ENCODE peak calls at places on chromosomes 7 and 10, in ten cellular contexts. One of them, this sample, is unnamed.

GRCh38 chr10:63630085-63630927 is 109.1 kb downstream of the REEP3 start:
- DNase-seq in AG04450: peak; percentile 90
- DNase-seq in T-cell: peak; percentile 54
- DNase-seq in NCI-H1694: peak; percentile 63
- DNase-seq in anterior cingulate cortex: peak; percentile 85
- DNase-seq in cardiac fibroblast: peak; percentile 97
- DNase-seq in RWPE1: peak; percentile 88
- DNase-seq in brain microvascular endothelial cell: peak; percentile 91
- DNase-seq in endothelial cell: peak; percentile 90
- DNase-seq in astrocyte of the spinal cord: peak; percentile 97
- DNase-seq in this sample: peak; percentile 93

GRCh38 chr10:76319666-76320065 is 888.2 kb downstream of the LRMDA start:
- DNase-seq in RWPE1: no peak
- DNase-seq in endothelial cell: no peak
- DNase-seq in T-cell: no peak
- DNase-seq in AG04450: no peak
- DNase-seq in astrocyte of the spinal cord: peak; percentile 42
- DNase-seq in cardiac fibroblast: no peak
- DNase-seq in anterior cingulate cortex: no peak
- DNase-seq in brain microvascular endothelial cell: no peak
- DNase-seq in NCI-H1694: no peak
- DNase-seq in this sample: no peak

GRCh38 chr10:74541375-74541774 is 285.0 kb upstream of the KAT6B start:
- DNase-seq in astrocyte of the spinal cord: no peak
- DNase-seq in NCI-H1694: no peak
- DNase-seq in anterior cingulate cortex: no peak
- DNase-seq in RWPE1: no peak
- DNase-seq in cardiac fibroblast: no peak
- DNase-seq in AG04450: no peak
- DNase-seq in endothelial cell: no peak
- DNase-seq in brain microvascular endothelial cell: no peak
- DNase-seq in T-cell: no peak
- DNase-seq in this sample: no peak

GRCh38 chr10:103244663-103245271 is 920 bp upstream of the RPEL1 start:
- DNase-seq in anterior cingulate cortex: peak; percentile 62
- DNase-seq in T-cell: peak; percentile 47
- DNase-seq in RWPE1: peak; percentile 72
- DNase-seq in cardiac fibroblast: peak; percentile 88
- DNase-seq in astrocyte of the spinal cord: peak; percentile 80
- DNase-seq in brain microvascular endothelial cell: peak; percentile 71
- DNase-seq in endothelial cell: peak; percentile 72
- DNase-seq in NCI-H1694: peak; percentile 27
- DNase-seq in AG04450: peak; percentile 66
- DNase-seq in this sample: peak; percentile 71

GRCh38 chr10:119619215-119619614 is 22.5 kb upstream of the TIAL1 start:
- DNase-seq in astrocyte of the spinal cord: no peak
- DNase-seq in endothelial cell: no peak
- DNase-seq in AG04450: no peak
- DNase-seq in RWPE1: no peak
- DNase-seq in T-cell: no peak
- DNase-seq in brain microvascular endothelial cell: no peak
- DNase-seq in NCI-H1694: no peak
- DNase-seq in anterior cingulate cortex: no peak
- DNase-seq in cardiac fibroblast: no peak
- DNase-seq in this sample: no peak

GRCh38 chr7:5428470-5429252 is 5.0 kb upstream of the TNRC18 start:
- DNase-seq in astrocyte of the spinal cord: peak; percentile 90
- DNase-seq in RWPE1: peak; percentile 39
- DNase-seq in cardiac fibroblast: peak; percentile 88
- DNase-seq in brain microvascular endothelial cell: peak; percentile 85
- DNase-seq in endothelial cell: peak; percentile 38
- DNase-seq in NCI-H1694: peak; percentile 88
- DNase-seq in T-cell: no peak
- DNase-seq in anterior cingulate cortex: peak; percentile 67
- DNase-seq in AG04450: peak; percentile 72
- DNase-seq in this sample: peak; percentile 85

GRCh38 chr10:108352771-108353170 is 1188.3 kb upstream of the SORCS1 start:
- DNase-seq in endothelial cell: no peak
- DNase-seq in T-cell: no peak
- DNase-seq in cardiac fibroblast: no peak
- DNase-seq in anterior cingulate cortex: no peak
- DNase-seq in brain microvascular endothelial cell: no peak
- DNase-seq in AG04450: no peak
- DNase-seq in RWPE1: no peak
- DNase-seq in astrocyte of the spinal cord: no peak
- DNase-seq in NCI-H1694: no peak
- DNase-seq in this sample: no peak

GRCh38 chr7:79979437-79979836 is 155.2 kb upstream of the GNAI1 start:
- DNase-seq in cardiac fibroblast: peak; percentile 28
- DNase-seq in AG04450: peak; percentile 66
- DNase-seq in endothelial cell: no peak
- DNase-seq in RWPE1: no peak
- DNase-seq in astrocyte of the spinal cord: peak; percentile 27
- DNase-seq in anterior cingulate cortex: no peak
- DNase-seq in NCI-H1694: no peak
- DNase-seq in T-cell: no peak
- DNase-seq in brain microvascular endothelial cell: peak; percentile 27
- DNase-seq in this sample: no peak

GRCh38 chr7:131895541-131896173 is 339.2 kb upstream of the PODXL start:
- DNase-seq in anterior cingulate cortex: peak; percentile 3
- DNase-seq in AG04450: peak; percentile 11
- DNase-seq in astrocyte of the spinal cord: peak; percentile 98
- DNase-seq in NCI-H1694: no peak
- DNase-seq in brain microvascular endothelial cell: peak; percentile 83
- DNase-seq in T-cell: no peak
- DNase-seq in cardiac fibroblast: peak; percentile 71
- DNase-seq in endothelial cell: no peak
- DNase-seq in RWPE1: peak; percentile 69
- DNase-seq in this sample: no peak

GRCh38 chr7:127375626-127376025 is 16.9 kb downstream of the ZNF800 start:
- DNase-seq in RWPE1: no peak
- DNase-seq in AG04450: no peak
- DNase-seq in endothelial cell: no peak
- DNase-seq in astrocyte of the spinal cord: no peak
- DNase-seq in brain microvascular endothelial cell: no peak
- DNase-seq in cardiac fibroblast: no peak
- DNase-seq in anterior cingulate cortex: no peak
- DNase-seq in NCI-H1694: no peak
- DNase-seq in T-cell: no peak
- DNase-seq in this sample: no peak

GRCh38 chr10:4296165-4296564 is 511.2 kb upstream of the KLF6 start:
- DNase-seq in RWPE1: no peak
- DNase-seq in anterior cingulate cortex: no peak
- DNase-seq in AG04450: no peak
- DNase-seq in NCI-H1694: no peak
- DNase-seq in T-cell: no peak
- DNase-seq in endothelial cell: no peak
- DNase-seq in cardiac fibroblast: no peak
- DNase-seq in astrocyte of the spinal cord: no peak
- DNase-seq in brain microvascular endothelial cell: no peak
- DNase-seq in this sample: no peak

GRCh38 chr7:158029431-158029938 is 558.1 kb downstream of the PTPRN2 start:
- DNase-seq in brain microvascular endothelial cell: no peak
- DNase-seq in NCI-H1694: no peak
- DNase-seq in cardiac fibroblast: no peak
- DNase-seq in RWPE1: no peak
- DNase-seq in AG04450: no peak
- DNase-seq in endothelial cell: no peak
- DNase-seq in anterior cingulate cortex: no peak
- DNase-seq in T-cell: no peak
- DNase-seq in astrocyte of the spinal cord: no peak
- DNase-seq in this sample: no peak

GRCh38 chr10:17029581-17030271 is 99.9 kb downstream of the CUBN start:
- DNase-seq in endothelial cell: peak; percentile 55
- DNase-seq in cardiac fibroblast: peak; percentile 92
- DNase-seq in T-cell: peak; percentile 59
- DNase-seq in AG04450: no peak
- DNase-seq in astrocyte of the spinal cord: peak; percentile 86
- DNase-seq in NCI-H1694: no peak
- DNase-seq in anterior cingulate cortex: peak; percentile 43
- DNase-seq in brain microvascular endothelial cell: peak; percentile 93
- DNase-seq in RWPE1: peak; percentile 73
- DNase-seq in this sample: peak; percentile 79

GRCh38 chr7:30992414-30992813 is 28.7 kb downstream of the GHRHR start:
- DNase-seq in endothelial cell: no peak
- DNase-seq in cardiac fibroblast: no peak
- DNase-seq in brain microvascular endothelial cell: no peak
- DNase-seq in astrocyte of the spinal cord: no peak
- DNase-seq in T-cell: no peak
- DNase-seq in NCI-H1694: peak; percentile 94
- DNase-seq in anterior cingulate cortex: no peak
- DNase-seq in RWPE1: peak; percentile 17
- DNase-seq in AG04450: no peak
- DNase-seq in this sample: no peak

GRCh38 chr10:86872757-86873156 is 84.7 kb downstream of the MMRN2 start:
- DNase-seq in brain microvascular endothelial cell: peak; percentile 66
- DNase-seq in astrocyte of the spinal cord: peak; percentile 65
- DNase-seq in T-cell: no peak
- DNase-seq in RWPE1: no peak
- DNase-seq in endothelial cell: no peak
- DNase-seq in cardiac fibroblast: peak; percentile 45
- DNase-seq in NCI-H1694: no peak
- DNase-seq in AG04450: no peak
- DNase-seq in anterior cingulate cortex: peak; percentile 41
- DNase-seq in this sample: no peak

GRCh38 chr7:131627589-131628212 is 71.3 kb upstream of the PODXL start:
- DNase-seq in brain microvascular endothelial cell: no peak
- DNase-seq in anterior cingulate cortex: no peak
- DNase-seq in endothelial cell: no peak
- DNase-seq in cardiac fibroblast: no peak
- DNase-seq in astrocyte of the spinal cord: no peak
- DNase-seq in RWPE1: no peak
- DNase-seq in T-cell: no peak
- DNase-seq in NCI-H1694: peak; percentile 26
- DNase-seq in AG04450: no peak
- DNase-seq in this sample: no peak

GRCh38 chr7:130266258-130266960 is at the start of gene CPA2:
- DNase-seq in cardiac fibroblast: no peak
- DNase-seq in brain microvascular endothelial cell: no peak
- DNase-seq in AG04450: no peak
- DNase-seq in NCI-H1694: no peak
- DNase-seq in anterior cingulate cortex: no peak
- DNase-seq in RWPE1: no peak
- DNase-seq in astrocyte of the spinal cord: no peak
- DNase-seq in endothelial cell: no peak
- DNase-seq in T-cell: no peak
- DNase-seq in this sample: no peak

GRCh38 chr10:86367339-86367951 is 850 bp upstream of the GRID1 start:
- DNase-seq in NCI-H1694: no peak
- DNase-seq in anterior cingulate cortex: peak; percentile 70
- DNase-seq in brain microvascular endothelial cell: no peak
- DNase-seq in T-cell: no peak
- DNase-seq in cardiac fibroblast: no peak
- DNase-seq in endothelial cell: no peak
- DNase-seq in RWPE1: no peak
- DNase-seq in astrocyte of the spinal cord: no peak
- DNase-seq in AG04450: no peak
- DNase-seq in this sample: peak; percentile 50

GRCh38 chr7:87213801-87214200 is 5.7 kb downstream of the TMEM243 start:
- DNase-seq in cardiac fibroblast: no peak
- DNase-seq in brain microvascular endothelial cell: no peak
- DNase-seq in endothelial cell: no peak
- DNase-seq in T-cell: no peak
- DNase-seq in NCI-H1694: no peak
- DNase-seq in RWPE1: no peak
- DNase-seq in astrocyte of the spinal cord: no peak
- DNase-seq in AG04450: no peak
- DNase-seq in anterior cingulate cortex: no peak
- DNase-seq in this sample: no peak

GRCh38 chr7:1669954-1670893 is at the start of gene ELFN1:
- DNase-seq in anterior cingulate cortex: no peak
- DNase-seq in RWPE1: no peak
- DNase-seq in astrocyte of the spinal cord: no peak
- DNase-seq in endothelial cell: peak; percentile 53
- DNase-seq in NCI-H1694: no peak
- DNase-seq in T-cell: no peak
- DNase-seq in brain microvascular endothelial cell: no peak
- DNase-seq in cardiac fibroblast: peak; percentile 45
- DNase-seq in AG04450: no peak
- DNase-seq in this sample: no peak

GRCh38 chr7:73977626-73978618 is 50.1 kb upstream of the ELN start:
- DNase-seq in cardiac fibroblast: no peak
- DNase-seq in brain microvascular endothelial cell: no peak
- DNase-seq in T-cell: no peak
- DNase-seq in astrocyte of the spinal cord: no peak
- DNase-seq in endothelial cell: no peak
- DNase-seq in RWPE1: no peak
- DNase-seq in NCI-H1694: no peak
- DNase-seq in anterior cingulate cortex: no peak
- DNase-seq in AG04450: no peak
- DNase-seq in this sample: peak; percentile 38

GRCh38 chr7:26348987-26349809 is 57.5 kb downstream of the SNX10 start:
- DNase-seq in AG04450: no peak
- DNase-seq in anterior cingulate cortex: no peak
- DNase-seq in T-cell: no peak
- DNase-seq in cardiac fibroblast: no peak
- DNase-seq in brain microvascular endothelial cell: no peak
- DNase-seq in NCI-H1694: peak; percentile 84
- DNase-seq in astrocyte of the spinal cord: no peak
- DNase-seq in RWPE1: peak; percentile 43
- DNase-seq in endothelial cell: no peak
- DNase-seq in this sample: no peak

GRCh38 chr10:29946953-29947700 is 112.3 kb downstream of the JCAD start:
- DNase-seq in astrocyte of the spinal cord: peak; percentile 95
- DNase-seq in NCI-H1694: no peak
- DNase-seq in anterior cingulate cortex: no peak
- DNase-seq in brain microvascular endothelial cell: peak; percentile 83
- DNase-seq in T-cell: no peak
- DNase-seq in endothelial cell: no peak
- DNase-seq in AG04450: peak; percentile 74
- DNase-seq in cardiac fibroblast: peak; percentile 85
- DNase-seq in RWPE1: peak; percentile 57
- DNase-seq in this sample: peak; percentile 45

GRCh38 chr10:84401838-84402611 is 73.6 kb downstream of the CCSER2 start:
- DNase-seq in cardiac fibroblast: no peak
- DNase-seq in brain microvascular endothelial cell: no peak
- DNase-seq in anterior cingulate cortex: no peak
- DNase-seq in T-cell: no peak
- DNase-seq in astrocyte of the spinal cord: no peak
- DNase-seq in endothelial cell: no peak
- DNase-seq in AG04450: no peak
- DNase-seq in RWPE1: peak; percentile 24
- DNase-seq in NCI-H1694: no peak
- DNase-seq in this sample: no peak

GRCh38 chr10:4748726-4749443 is 77.1 kb upstream of the AKR1E2 start:
- DNase-seq in AG04450: no peak
- DNase-seq in RWPE1: no peak
- DNase-seq in anterior cingulate cortex: no peak
- DNase-seq in astrocyte of the spinal cord: no peak
- DNase-seq in brain microvascular endothelial cell: no peak
- DNase-seq in endothelial cell: no peak
- DNase-seq in T-cell: no peak
- DNase-seq in cardiac fibroblast: no peak
- DNase-seq in NCI-H1694: no peak
- DNase-seq in this sample: no peak

GRCh38 chr7:68700414-68700813 is 897.9 kb upstream of the AUTS2 start:
- DNase-seq in NCI-H1694: no peak
- DNase-seq in cardiac fibroblast: no peak
- DNase-seq in anterior cingulate cortex: no peak
- DNase-seq in endothelial cell: no peak
- DNase-seq in brain microvascular endothelial cell: peak; percentile 25
- DNase-seq in T-cell: no peak
- DNase-seq in astrocyte of the spinal cord: peak; percentile 80
- DNase-seq in AG04450: no peak
- DNase-seq in RWPE1: no peak
- DNase-seq in this sample: no peak

GRCh38 chr10:29344073-29344820 is 55.4 kb downstream of the LYZL1 start:
- DNase-seq in cardiac fibroblast: peak; percentile 50
- DNase-seq in astrocyte of the spinal cord: peak; percentile 64
- DNase-seq in T-cell: no peak
- DNase-seq in RWPE1: peak; percentile 6
- DNase-seq in AG04450: no peak
- DNase-seq in NCI-H1694: no peak
- DNase-seq in endothelial cell: no peak
- DNase-seq in brain microvascular endothelial cell: peak; percentile 75
- DNase-seq in anterior cingulate cortex: no peak
- DNase-seq in this sample: no peak

GRCh38 chr7:69517985-69518731 is 80.1 kb upstream of the AUTS2 start:
- DNase-seq in NCI-H1694: no peak
- DNase-seq in anterior cingulate cortex: peak; percentile 60
- DNase-seq in endothelial cell: no peak
- DNase-seq in brain microvascular endothelial cell: no peak
- DNase-seq in cardiac fibroblast: no peak
- DNase-seq in T-cell: no peak
- DNase-seq in astrocyte of the spinal cord: no peak
- DNase-seq in AG04450: no peak
- DNase-seq in RWPE1: no peak
- DNase-seq in this sample: no peak